ENCODE peak calls at places on chromosomes 7 and 10, in six cellular contexts. One of them, this sample, is unnamed.

GRCh38 chr10:111515706-111516105 is 438.9 kb downstream of the ADRA2A start:
- DNase-seq in HuH-7: no peak
- DNase-seq in WTC11: no peak
- DNase-seq in anterior cingulate cortex: no peak
- DNase-seq in H9: no peak
- DNase-seq in T-cell: no peak
- DNase-seq in this sample: no peak

GRCh38 chr10:48523212-48523819 is 81.6 kb downstream of the ARHGAP22 start:
- DNase-seq in H9: peak; percentile 53
- DNase-seq in T-cell: no peak
- DNase-seq in HuH-7: no peak
- DNase-seq in anterior cingulate cortex: peak; percentile 21
- DNase-seq in WTC11: peak; percentile 60
- DNase-seq in this sample: no peak

GRCh38 chr7:156379242-156380070 is 261.1 kb upstream of the RNF32 start:
- DNase-seq in anterior cingulate cortex: no peak
- DNase-seq in H9: no peak
- DNase-seq in WTC11: no peak
- DNase-seq in HuH-7: no peak
- DNase-seq in T-cell: no peak
- DNase-seq in this sample: no peak

GRCh38 chr10:13673165-13673564 is 86.4 kb downstream of the PRPF18 start:
- DNase-seq in anterior cingulate cortex: no peak
- DNase-seq in HuH-7: no peak
- DNase-seq in T-cell: no peak
- DNase-seq in WTC11: no peak
- DNase-seq in H9: no peak
- DNase-seq in this sample: no peak

GRCh38 chr7:94022550-94022949 is 18.4 kb upstream of the BET1 start:
- DNase-seq in WTC11: no peak
- DNase-seq in anterior cingulate cortex: no peak
- DNase-seq in H9: no peak
- DNase-seq in HuH-7: no peak
- DNase-seq in T-cell: no peak
- DNase-seq in this sample: peak; percentile 17

GRCh38 chr10:17453377-17454091 is 861 bp downstream of the ST8SIA6 start:
- DNase-seq in H9: peak; percentile 68
- DNase-seq in WTC11: peak; percentile 71
- DNase-seq in HuH-7: peak; percentile 73
- DNase-seq in T-cell: peak; percentile 10
- DNase-seq in anterior cingulate cortex: no peak
- DNase-seq in this sample: no peak

GRCh38 chr10:97676770-97677581 is 10.1 kb downstream of the AVPI1 start:
- DNase-seq in H9: peak; percentile 43
- DNase-seq in WTC11: peak; percentile 48
- DNase-seq in HuH-7: peak; percentile 81
- DNase-seq in anterior cingulate cortex: no peak
- DNase-seq in T-cell: peak; percentile 29
- DNase-seq in this sample: peak; percentile 35

GRCh38 chr10:35821339-35821911 is 179.3 kb upstream of the FZD8 start:
- DNase-seq in WTC11: no peak
- DNase-seq in HuH-7: no peak
- DNase-seq in H9: no peak
- DNase-seq in T-cell: no peak
- DNase-seq in anterior cingulate cortex: no peak
- DNase-seq in this sample: peak; percentile 48

GRCh38 chr7:42128703-42129102 is 108.3 kb downstream of the GLI3 start:
- DNase-seq in anterior cingulate cortex: no peak
- DNase-seq in H9: no peak
- DNase-seq in HuH-7: no peak
- DNase-seq in T-cell: no peak
- DNase-seq in WTC11: peak; percentile 25
- DNase-seq in this sample: peak; percentile 34

GRCh38 chr7:19969859-19970493 is 196.6 kb upstream of the TMEM196 start:
- DNase-seq in WTC11: no peak
- DNase-seq in HuH-7: no peak
- DNase-seq in T-cell: no peak
- DNase-seq in H9: no peak
- DNase-seq in anterior cingulate cortex: no peak
- DNase-seq in this sample: no peak

GRCh38 chr10:108204528-108205313 is 1040.2 kb upstream of the SORCS1 start:
- DNase-seq in anterior cingulate cortex: peak; percentile 4
- DNase-seq in T-cell: no peak
- DNase-seq in HuH-7: peak; percentile 6
- DNase-seq in H9: peak; percentile 59
- DNase-seq in WTC11: peak; percentile 38
- DNase-seq in this sample: peak; percentile 75

GRCh38 chr10:70331160-70331485 is 47.3 kb upstream of the NPFFR1 start:
- DNase-seq in H9: no peak
- DNase-seq in WTC11: no peak
- DNase-seq in T-cell: no peak
- DNase-seq in anterior cingulate cortex: no peak
- DNase-seq in HuH-7: no peak
- DNase-seq in this sample: no peak

GRCh38 chr7:32036557-32036956 is 33.6 kb downstream of the PDE1C start:
- DNase-seq in H9: no peak
- DNase-seq in anterior cingulate cortex: no peak
- DNase-seq in T-cell: no peak
- DNase-seq in WTC11: no peak
- DNase-seq in HuH-7: no peak
- DNase-seq in this sample: no peak

GRCh38 chr7:4633012-4633411 is 49.1 kb upstream of the FOXK1 start:
- DNase-seq in HuH-7: no peak
- DNase-seq in H9: peak; percentile 43
- DNase-seq in T-cell: no peak
- DNase-seq in WTC11: no peak
- DNase-seq in anterior cingulate cortex: no peak
- DNase-seq in this sample: peak; percentile 20

GRCh38 chr7:55457801-55458200 is 92.7 kb downstream of the LANCL2 start:
- DNase-seq in HuH-7: no peak
- DNase-seq in anterior cingulate cortex: no peak
- DNase-seq in H9: no peak
- DNase-seq in T-cell: no peak
- DNase-seq in WTC11: no peak
- DNase-seq in this sample: no peak

GRCh38 chr7:42338231-42339222 is 101.5 kb upstream of the GLI3 start:
- DNase-seq in WTC11: no peak
- DNase-seq in H9: no peak
- DNase-seq in anterior cingulate cortex: no peak
- DNase-seq in HuH-7: no peak
- DNase-seq in T-cell: no peak
- DNase-seq in this sample: no peak

GRCh38 chr7:42984137-42984536 is 52.0 kb downstream of the MRPL32 start:
- DNase-seq in H9: no peak
- DNase-seq in WTC11: no peak
- DNase-seq in HuH-7: no peak
- DNase-seq in anterior cingulate cortex: no peak
- DNase-seq in T-cell: no peak
- DNase-seq in this sample: no peak

GRCh38 chr10:35375091-35375765 is 38.9 kb downstream of the CCNY start:
- DNase-seq in HuH-7: no peak
- DNase-seq in T-cell: no peak
- DNase-seq in WTC11: no peak
- DNase-seq in anterior cingulate cortex: no peak
- DNase-seq in H9: no peak
- DNase-seq in this sample: no peak

GRCh38 chr7:43590862-43591550 is 8.1 kb downstream of the STK17A start:
- DNase-seq in HuH-7: no peak
- DNase-seq in WTC11: no peak
- DNase-seq in T-cell: no peak
- DNase-seq in H9: no peak
- DNase-seq in anterior cingulate cortex: no peak
- DNase-seq in this sample: no peak

GRCh38 chr7:36047254-36047653 is 105.8 kb upstream of the EEPD1 start:
- DNase-seq in HuH-7: peak; percentile 26
- DNase-seq in H9: no peak
- DNase-seq in WTC11: no peak
- DNase-seq in anterior cingulate cortex: no peak
- DNase-seq in T-cell: no peak
- DNase-seq in this sample: no peak

GRCh38 chr10:34235164-34235832 is 579.8 kb downstream of the PARD3 start:
- DNase-seq in H9: no peak
- DNase-seq in HuH-7: no peak
- DNase-seq in anterior cingulate cortex: no peak
- DNase-seq in WTC11: no peak
- DNase-seq in T-cell: no peak
- DNase-seq in this sample: peak; percentile 17

GRCh38 chr10:11058965-11059364 is 41.3 kb downstream of the CELF2 start:
- DNase-seq in WTC11: no peak
- DNase-seq in HuH-7: no peak
- DNase-seq in H9: no peak
- DNase-seq in anterior cingulate cortex: no peak
- DNase-seq in T-cell: no peak
- DNase-seq in this sample: no peak

GRCh38 chr10:30056767-30057355 is 2.5 kb downstream of the JCAD start:
- DNase-seq in anterior cingulate cortex: no peak
- DNase-seq in WTC11: no peak
- DNase-seq in T-cell: no peak
- DNase-seq in H9: no peak
- DNase-seq in HuH-7: peak; percentile 36
- DNase-seq in this sample: no peak

GRCh38 chr7:150937848-150938561 is 40.1 kb downstream of the KCNH2 start:
- DNase-seq in HuH-7: no peak
- DNase-seq in WTC11: no peak
- DNase-seq in T-cell: peak; percentile 15
- DNase-seq in anterior cingulate cortex: no peak
- DNase-seq in H9: no peak
- DNase-seq in this sample: peak; percentile 55

GRCh38 chr7:151784843-151785680 is 91.9 kb downstream of the PRKAG2 start:
- DNase-seq in T-cell: no peak
- DNase-seq in WTC11: no peak
- DNase-seq in H9: no peak
- DNase-seq in anterior cingulate cortex: no peak
- DNase-seq in HuH-7: no peak
- DNase-seq in this sample: no peak

GRCh38 chr10:110401401-110402076 is 96.2 kb upstream of the DUSP5 start:
- DNase-seq in T-cell: no peak
- DNase-seq in WTC11: no peak
- DNase-seq in anterior cingulate cortex: no peak
- DNase-seq in H9: no peak
- DNase-seq in HuH-7: no peak
- DNase-seq in this sample: no peak

GRCh38 chr7:11297226-11297625 is 323.6 kb downstream of the PHF14 start:
- DNase-seq in H9: no peak
- DNase-seq in T-cell: no peak
- DNase-seq in WTC11: no peak
- DNase-seq in HuH-7: no peak
- DNase-seq in anterior cingulate cortex: no peak
- DNase-seq in this sample: peak; percentile 60

GRCh38 chr7:3673524-3673923 is 372.5 kb downstream of the SDK1 start:
- DNase-seq in anterior cingulate cortex: no peak
- DNase-seq in WTC11: peak; percentile 81
- DNase-seq in T-cell: peak; percentile 39
- DNase-seq in H9: peak; percentile 66
- DNase-seq in HuH-7: peak; percentile 17
- DNase-seq in this sample: peak; percentile 67

GRCh38 chr7:24368161-24368560 is 84.2 kb downstream of the NPY start:
- DNase-seq in H9: no peak
- DNase-seq in T-cell: no peak
- DNase-seq in anterior cingulate cortex: no peak
- DNase-seq in WTC11: no peak
- DNase-seq in HuH-7: no peak
- DNase-seq in this sample: no peak

GRCh38 chr7:26410156-26410555 is 118.5 kb downstream of the SNX10 start:
- DNase-seq in WTC11: no peak
- DNase-seq in H9: no peak
- DNase-seq in anterior cingulate cortex: no peak
- DNase-seq in HuH-7: no peak
- DNase-seq in T-cell: no peak
- DNase-seq in this sample: no peak

GRCh38 chr7:834277-834676 is 2.0 kb downstream of the SUN1 start:
- DNase-seq in H9: no peak
- DNase-seq in WTC11: no peak
- DNase-seq in T-cell: no peak
- DNase-seq in HuH-7: no peak
- DNase-seq in anterior cingulate cortex: no peak
- DNase-seq in this sample: no peak

GRCh38 chr7:7816816-7817536 is 98.6 kb upstream of the RPA3 start:
- DNase-seq in WTC11: no peak
- DNase-seq in H9: no peak
- DNase-seq in HuH-7: no peak
- DNase-seq in T-cell: no peak
- DNase-seq in anterior cingulate cortex: no peak
- DNase-seq in this sample: no peak

GRCh38 chr7:87797395-87797794 is 78.8 kb downstream of the SLC25A40 start:
- DNase-seq in HuH-7: no peak
- DNase-seq in T-cell: no peak
- DNase-seq in anterior cingulate cortex: no peak
- DNase-seq in WTC11: no peak
- DNase-seq in H9: no peak
- DNase-seq in this sample: no peak

GRCh38 chr7:30460246-30460633 is 18.3 kb downstream of the NOD1 start:
- DNase-seq in WTC11: no peak
- DNase-seq in anterior cingulate cortex: no peak
- DNase-seq in HuH-7: peak; percentile 20
- DNase-seq in H9: no peak
- DNase-seq in T-cell: no peak
- DNase-seq in this sample: no peak

GRCh38 chr10:127003032-127003685 is 97.9 kb downstream of the DOCK1 start:
- DNase-seq in T-cell: no peak
- DNase-seq in HuH-7: no peak
- DNase-seq in WTC11: no peak
- DNase-seq in H9: no peak
- DNase-seq in anterior cingulate cortex: no peak
- DNase-seq in this sample: no peak

GRCh38 chr10:43218206-43218950 is 48.5 kb downstream of the RASGEF1A start:
- DNase-seq in HuH-7: no peak
- DNase-seq in anterior cingulate cortex: peak; percentile 56
- DNase-seq in T-cell: no peak
- DNase-seq in H9: no peak
- DNase-seq in WTC11: no peak
- DNase-seq in this sample: no peak

GRCh38 chr7:156603629-156604028 is 36.9 kb upstream of the RNF32 start:
- DNase-seq in T-cell: no peak
- DNase-seq in WTC11: no peak
- DNase-seq in anterior cingulate cortex: no peak
- DNase-seq in H9: no peak
- DNase-seq in HuH-7: no peak
- DNase-seq in this sample: no peak

GRCh38 chr10:58651040-58651439 is 138.4 kb downstream of the BICC1 start:
- DNase-seq in H9: no peak
- DNase-seq in T-cell: no peak
- DNase-seq in WTC11: no peak
- DNase-seq in anterior cingulate cortex: no peak
- DNase-seq in HuH-7: no peak
- DNase-seq in this sample: peak; percentile 82

GRCh38 chr7:44291066-44291732 is 34.2 kb downstream of the CAMK2B start:
- DNase-seq in WTC11: peak; percentile 0
- DNase-seq in T-cell: no peak
- DNase-seq in H9: no peak
- DNase-seq in HuH-7: no peak
- DNase-seq in anterior cingulate cortex: no peak
- DNase-seq in this sample: no peak

This sample was measured in SJCRH30.